ENCODE peak calls at places on chromosomes 7 and 10, in ten cellular contexts. F, A, J, Q, N, U, E, R, M and W are unnamed samples.

GRCh38 chr10:123007558-123008378 is 827 bp downstream of the IKZF5 start:
- DNase-seq in F (peak), A (peak), J (peak), Q (no peak), N (peak), U (peak), E (peak), R (peak), M (peak), W (peak)

GRCh38 chr7:114310344-114311118 is 104.1 kb upstream of the FOXP2 start:
- DNase-seq in F (no peak), A (peak), J (no peak), Q (no peak), N (no peak), U (no peak), E (no peak), R (no peak), M (no peak), W (no peak)

GRCh38 chr10:51156913-51157312 is 82.6 kb downstream of the PRKG1 start:
- DNase-seq in F (no peak), A (peak), J (no peak), Q (no peak), N (peak), U (peak), E (no peak), R (peak), M (peak), W (no peak)

GRCh38 chr7:112201421-112201820 is 4.8 kb downstream of the DOCK4 start:
- DNase-seq in F (no peak), A (peak), J (no peak), Q (no peak), N (peak), U (peak), E (no peak), R (peak), M (peak), W (no peak)

GRCh38 chr10:6200588-6201510 is 1.9 kb upstream of the PFKFB3 start:
- DNase-seq in F (peak), A (no peak), J (peak), Q (peak), N (peak), U (peak), E (peak), R (peak), M (peak), W (no peak)

GRCh38 chr7:3063016-3063753 is 19.5 kb upstream of the CARD11 start:
- DNase-seq in F (no peak), A (no peak), J (peak), Q (no peak), N (no peak), U (no peak), E (peak), R (no peak), M (no peak), W (no peak)

GRCh38 chr7:131159961-131160361 is 167.7 kb upstream of the MKLN1 start:
- DNase-seq in F (no peak), A (peak), J (no peak), Q (no peak), N (peak), U (peak), E (no peak), R (peak), M (peak), W (peak)

GRCh38 chr7:137091396-137091795 is 222.9 kb downstream of the CHRM2 start:
- DNase-seq in F (peak), A (no peak), J (no peak), Q (no peak), N (peak), U (no peak), E (no peak), R (peak), M (peak), W (no peak)

GRCh38 chr10:131090761-131091661 is 220.5 kb downstream of the TCERG1L start:
- DNase-seq in F (no peak), A (no peak), J (no peak), Q (no peak), N (no peak), U (no peak), E (no peak), R (no peak), M (no peak), W (peak)

GRCh38 chr7:120852700-120853099 is 5.2 kb downstream of the TSPAN12 start:
- DNase-seq in F (no peak), A (no peak), J (no peak), Q (no peak), N (no peak), U (no peak), E (no peak), R (no peak), M (no peak), W (no peak)

GRCh38 chr7:146235210-146235609 is 118.6 kb downstream of the CNTNAP2 start:
- DNase-seq in F (no peak), A (no peak), J (no peak), Q (no peak), N (no peak), U (no peak), E (no peak), R (no peak), M (no peak), W (no peak)

GRCh38 chr10:48603421-48604038 is 1.3 kb downstream of the ARHGAP22 start:
- DNase-seq in F (no peak), A (no peak), J (no peak), Q (no peak), N (no peak), U (peak), E (peak), R (no peak), M (peak), W (no peak)

GRCh38 chr7:51970961-51971655 is 654.5 kb upstream of the COBL start:
- DNase-seq in F (no peak), A (no peak), J (no peak), Q (no peak), N (peak), U (no peak), E (no peak), R (no peak), M (no peak), W (no peak)

GRCh38 chr10:97991875-97992274 is 38.5 kb downstream of the CRTAC1 start:
- DNase-seq in F (peak), A (peak), J (no peak), Q (peak), N (peak), U (peak), E (no peak), R (peak), M (peak), W (no peak)